ENCODE peak calls at places on chromosomes 6 and 20, in eight cellular contexts. Z is foreskin fibroblast; Y is PC-3; E is AG08396; S is activated CD4-positive, alpha-beta T cell treated with anti-CD3 and anti-CD28 coated beads for 36 hours; C is glutamatergic neuron; L is nephron progenitor cell; K is tibial artery. U is an unnamed sample.
A peak's percentile ranks its signal among the peaks of the same experiment; 100 is the strongest.

GRCh38 chr6:40695114-40695513 is 108.0 kb upstream of the LRFN2 start:
- DNase-seq in Z (no peak), Y (no peak), E (no peak), S (no peak), C (no peak), L (no peak), K (no peak), U (no peak)

GRCh38 chr6:99013145-99013544 is 65.4 kb upstream of the FBXL4 start:
- DNase-seq in Z (peak; percentile 41), Y (peak; percentile 70), E (peak; percentile 57), S (no peak), C (no peak), L (no peak), K (no peak), U (peak; percentile 87)

GRCh38 chr6:57822896-57823358 is 505.5 kb downstream of the PRIM2 start:
- DNase-seq in Z (no peak), Y (no peak), E (no peak), S (no peak), C (no peak), L (no peak), K (no peak), U (no peak)

GRCh38 chr20:62805365-62805710 is 703 bp downstream of the OGFR start:
- DNase-seq in Z (no peak), Y (peak; percentile 20), E (peak; percentile 57), S (peak; percentile 63), C (no peak), L (peak; percentile 48), K (no peak), U (no peak)

GRCh38 chr6:53827485-53827884 is 32.7 kb downstream of the LRRC1 start:
- DNase-seq in Z (no peak), Y (peak; percentile 14), E (no peak), S (no peak), C (no peak), L (no peak), K (no peak), U (no peak)

GRCh38 chr6:3159805-3160781 is 2.7 kb upstream of the TUBB2A start:
- DNase-seq in Z (no peak), Y (peak; percentile 49), E (no peak), S (peak; percentile 63), C (no peak), L (no peak), K (no peak), U (no peak)

GRCh38 chr20:47274449-47275108 is 81.9 kb downstream of the ZMYND8 start:
- DNase-seq in Z (peak; percentile 90), Y (peak; percentile 95), E (peak; percentile 81), S (peak; percentile 51), C (no peak), L (no peak), K (no peak), U (peak; percentile 100)

GRCh38 chr6:138815797-138816528 is 20.1 kb downstream of the ECT2L start:
- DNase-seq in Z (peak; percentile 54), Y (peak; percentile 69), E (peak; percentile 46), S (no peak), C (no peak), L (no peak), K (no peak), U (peak; percentile 28)

GRCh38 chr6:160054271-160054670 is 67.3 kb upstream of the SLC22A1 start:
- DNase-seq in Z (no peak), Y (no peak), E (no peak), S (no peak), C (no peak), L (no peak), K (no peak), U (no peak)

GRCh38 chr6:140398076-140398475 is 1023.6 kb upstream of the CITED2 start:
- DNase-seq in Z (no peak), Y (no peak), E (no peak), S (no peak), C (no peak), L (no peak), K (no peak), U (no peak)

GRCh38 chr6:169933251-169933821 is 181.9 kb downstream of the ERMARD start:
- DNase-seq in Z (no peak), Y (no peak), E (no peak), S (no peak), C (no peak), L (no peak), K (no peak), U (no peak)

GRCh38 chr6:5695260-5696245 is 311.2 kb downstream of the NRN1 start:
- DNase-seq in Z (peak; percentile 83), Y (peak; percentile 69), E (peak; percentile 60), S (no peak), C (no peak), L (no peak), K (no peak), U (no peak)